ENCODE peak calls at places on chromosomes 16 and 17, in seven cellular contexts. M is RCC 7860; S is nephron progenitor cell; X is stimulated activated CD4-positive, alpha-beta T cell treated with anti-CD3 and anti-CD28 coated beads, Interleukin-4, amount 100 ng/mL, for 24 hours; Y is non-pigmented ciliary epithelial cell; W is GOT3; F is NCI-H2081 treated with DMSO at 0.1 percent for 48 hours. P is an unnamed sample.

GRCh38 chr16:79449067-79449466 is 151.5 kb downstream of the MAF start:
- DNase-seq in Y (no peak), M (no peak), S (no peak), W (no peak), X (no peak), F (no peak), P (no peak)

GRCh38 chr17:65121916-65122821 is 15.0 kb upstream of the RGS9 start:
- DNase-seq in S (no peak), Y (no peak), W (no peak), M (no peak), X (peak), F (no peak), P (no peak)

GRCh38 chr17:57861000-57861736 is 11.3 kb upstream of the MRPS23 start:
- DNase-seq in M (peak), W (no peak), Y (no peak), S (peak), X (peak), F (no peak), P (peak)

GRCh38 chr17:71516149-71516548 is 604.7 kb upstream of the SOX9 start:
- DNase-seq in Y (no peak), M (no peak), S (no peak), X (no peak), F (no peak), W (no peak), P (no peak)

GRCh38 chr16:30084816-30085159 is 6.9 kb downstream of the TBX6 start:
- DNase-seq in M (no peak), X (no peak), S (no peak), F (no peak), Y (no peak), W (no peak), P (no peak)

GRCh38 chr17:15342460-15342859 is 1.1 kb upstream of the TEKT3 start:
- DNase-seq in X (no peak), Y (no peak), W (no peak), F (no peak), M (no peak), S (no peak), P (no peak)

GRCh38 chr17:235831-236640 is 54.6 kb upstream of the DOC2B start:
- DNase-seq in M (no peak), F (no peak), Y (no peak), S (no peak), X (no peak), W (no peak), P (peak)

GRCh38 chr17:39751637-39752036 is 13.9 kb downstream of the GRB7 start:
- DNase-seq in F (no peak), W (no peak), S (no peak), X (no peak), Y (no peak), M (no peak), P (no peak)

GRCh38 chr17:31654936-31655335 is 204.1 kb downstream of the COPRS start:
- DNase-seq in Y (no peak), M (peak), S (no peak), W (no peak), F (no peak), X (no peak), P (no peak)

GRCh38 chr17:39576187-39576586 is 31.5 kb downstream of the NEUROD2 start:
- DNase-seq in W (no peak), M (no peak), Y (no peak), S (peak), F (no peak), X (no peak), P (no peak)

GRCh38 chr17:4538236-4539002 is 16.8 kb downstream of the MYBBP1A start:
- DNase-seq in Y (no peak), X (no peak), W (no peak), S (no peak), M (no peak), F (no peak), P (peak)

GRCh38 chr16:65441501-65441900 is 319.6 kb upstream of the CDH11 start:
- DNase-seq in M (no peak), F (no peak), S (no peak), X (no peak), W (no peak), Y (no peak), P (no peak)

GRCh38 chr16:15807603-15808009 is 49.2 kb downstream of the MYH11 start:
- DNase-seq in F (no peak), Y (no peak), M (no peak), S (no peak), X (no peak), W (no peak), P (no peak)

GRCh38 chr17:70096861-70097260 is 21.8 kb downstream of the KCNJ16 start:
- DNase-seq in F (no peak), Y (no peak), X (no peak), W (no peak), M (no peak), S (no peak), P (no peak)

GRCh38 chr16:46986896-46987295 is 13.4 kb upstream of the DNAJA2 start:
- DNase-seq in S (no peak), X (no peak), W (no peak), F (no peak), M (no peak), Y (no peak), P (no peak)

GRCh38 chr17:76350463-76350862 is 3.3 kb downstream of the PRPSAP1 start:
- DNase-seq in F (no peak), S (no peak), M (no peak), X (no peak), W (no peak), Y (no peak), P (no peak)

GRCh38 chr17:58630883-58631522 is 60.8 kb downstream of the TEX14 start:
- DNase-seq in Y (no peak), W (peak), S (peak), M (no peak), F (no peak), X (peak), P (no peak)